ENCODE peak calls at places on chromosomes 7 and 10, in five cellular contexts. H is HCT116; V is activated CD8-positive, alpha-beta memory T cell treated with anti-CD3 and anti-CD28 coated beads for 1 hour; Y is substantia nigra; Q is psoas muscle. T is an unnamed sample.

GRCh38 chr10:33532901-33533300 is 198.4 kb upstream of the NRP1 start:
- DNase-seq in V (no peak), H (no peak), Q (no peak), Y (no peak), T (no peak)

GRCh38 chr7:101058355-101058754 is 26.9 kb upstream of the TRIM56 start:
- DNase-seq in H (peak; percentile 8), Y (peak; percentile 10), Q (peak; percentile 52), V (peak; percentile 35), T (no peak)

GRCh38 chr7:280461-280860 is 9.5 kb upstream of the FOXL3 start:
- DNase-seq in Y (no peak), H (no peak), Q (no peak), V (no peak), T (no peak)

GRCh38 chr10:125016123-125016522 is 74.2 kb downstream of the ZRANB1 start:
- DNase-seq in Q (peak; percentile 75), V (no peak), Y (no peak), H (no peak), T (no peak)

GRCh38 chr7:122123746-122124145 is 20.3 kb downstream of the AASS start:
- DNase-seq in V (no peak), H (no peak), Q (no peak), Y (no peak), T (no peak)

GRCh38 chr10:103833731-103834365 is 21.5 kb downstream of the SH3PXD2A start:
- DNase-seq in H (no peak), V (no peak), Y (no peak), Q (peak; percentile 47), T (no peak)

GRCh38 chr10:78924319-78925003 is 144.3 kb upstream of the ZMIZ1 start:
- DNase-seq in H (no peak), V (no peak), Y (no peak), Q (no peak), T (no peak)

GRCh38 chr10:14736600-14737081 is 38.1 kb downstream of the FAM107B start:
- DNase-seq in H (no peak), V (no peak), Q (no peak), Y (no peak), T (peak; percentile 12)

GRCh38 chr7:106367664-106368063 is 82.9 kb upstream of the NAMPT start:
- DNase-seq in Y (no peak), V (no peak), H (no peak), Q (no peak), T (no peak)

GRCh38 chr7:26440993-26441636 is 149.5 kb downstream of the SNX10 start:
- DNase-seq in Y (no peak), Q (no peak), H (no peak), V (no peak), T (no peak)

GRCh38 chr10:34885901-34886300 is 70.8 kb upstream of the PARD3 start:
- DNase-seq in V (no peak), H (no peak), Q (no peak), Y (no peak), T (no peak)

GRCh38 chr7:43905209-43905946 is 1.0 kb downstream of the URGCP start:
- DNase-seq in H (peak; percentile 13), Q (peak; percentile 29), V (no peak), Y (no peak), T (no peak)

T was measured in GM12891.